ENCODE peak calls at places on chromosomes 1 and 21, in eight cellular contexts. X is GDM1; I is stimulated activated CD4-positive, alpha-beta T cell treated with anti-CD3 and anti-CD28 coated beads, Interleukin-4, amount 100 ng/mL, for 1 hour; F is ELR; C is WTC11; W is activated T-cell treated with anti-CD3 and anti-CD28 coated beads, Interleukin-2, amount 50 U/mL, for 4 hours; P is RWPE1; B is AG09319. U is an unnamed sample.

GRCh38 chr21:41245509-41246135 is 71.0 kb upstream of the FAM3B start:
- DNase-seq in X (no peak), I (no peak), F (no peak), C (no peak), W (no peak), P (no peak), B (no peak), U (no peak)

GRCh38 chr1:210201671-210202070 is 30.9 kb upstream of the SERTAD4 start:
- DNase-seq in X (no peak), I (no peak), F (peak; percentile 74), C (no peak), W (no peak), P (no peak), B (no peak), U (no peak)

GRCh38 chr21:42406201-42406601 is 2.5 kb downstream of the UBASH3A start:
- DNase-seq in X (no peak), I (peak; percentile 50), F (no peak), C (no peak), W (no peak), P (no peak), B (no peak), U (no peak)

GRCh38 chr1:84069236-84069845 is 70.4 kb upstream of the TTLL7 start:
- DNase-seq in X (no peak), I (no peak), F (peak; percentile 52), C (no peak), W (no peak), P (no peak), B (no peak), U (no peak)

GRCh38 chr1:6392081-6392879 is 1.3 kb downstream of the ACOT7 start:
- DNase-seq in X (peak; percentile 20), I (no peak), F (no peak), C (no peak), W (no peak), P (no peak), B (no peak), U (no peak)

GRCh38 chr1:69090170-69090569 is 477.6 kb upstream of the LRRC7 start:
- DNase-seq in X (no peak), I (no peak), F (no peak), C (no peak), W (no peak), P (no peak), B (no peak), U (no peak)

GRCh38 chr21:15121655-15122120 is 56.9 kb upstream of the NRIP1 start:
- DNase-seq in X (no peak), I (no peak), F (peak; percentile 16), C (no peak), W (no peak), P (no peak), B (no peak), U (no peak)

GRCh38 chr1:230270185-230270939 is 155.8 kb downstream of the PGBD5 start:
- DNase-seq in X (peak; percentile 43), I (no peak), F (no peak), C (no peak), W (no peak), P (no peak), B (no peak), U (peak; percentile 39)

GRCh38 chr1:155938220-155938627 is 3.2 kb upstream of the RXFP4 start:
- DNase-seq in X (peak; percentile 55), I (no peak), F (peak; percentile 83), C (no peak), W (no peak), P (peak; percentile 64), B (no peak), U (peak; percentile 58)

GRCh38 chr1:203636306-203636705 is 9.7 kb downstream of the ATP2B4 start:
- DNase-seq in X (no peak), I (no peak), F (peak; percentile 88), C (no peak), W (no peak), P (peak; percentile 87), B (no peak), U (no peak)

U was measured in B cell.